ENCODE peak calls at places on chromosomes 11 and 22, in ten cellular contexts. O, H, G, X, R, B, J, F, L and Z are unnamed samples.

GRCh38 chr11:23398052-23398451 is 537.8 kb upstream of the CCDC179 start:
- DNase-seq in B (no peak), O (no peak), L (peak), R (no peak), X (no peak), G (no peak), H (no peak), J (no peak), F (no peak), Z (no peak)

GRCh38 chr11:100560606-100561005 is 126.5 kb upstream of the ARHGAP42 start:
- DNase-seq in L (no peak), O (no peak), H (no peak), F (no peak), G (no peak), J (no peak), B (no peak), X (no peak), R (no peak), Z (no peak)

GRCh38 chr11:93031386-93031785 is 61.9 kb downstream of the MTNR1B start:
- DNase-seq in F (no peak), B (no peak), J (peak), O (no peak), X (no peak), H (no peak), G (peak), L (peak), R (no peak), Z (peak)

GRCh38 chr22:27635852-27636251 is 165.7 kb downstream of the MN1 start:
- DNase-seq in H (no peak), G (no peak), L (no peak), B (no peak), F (no peak), O (no peak), X (no peak), R (no peak), J (no peak), Z (no peak)

GRCh38 chr22:40423246-40423753 is 52.9 kb downstream of the SGSM3 start:
- DNase-seq in O (no peak), G (no peak), L (no peak), B (no peak), J (no peak), F (no peak), H (no peak), R (no peak), X (no peak), Z (no peak)

GRCh38 chr11:57781529-57781943 is 19.9 kb downstream of the CTNND1 start:
- DNase-seq in R (peak), B (peak), X (no peak), O (no peak), H (no peak), G (no peak), F (no peak), J (no peak), L (peak), Z (peak)

GRCh38 chr22:49586873-49587272 is 240.8 kb downstream of the BRD1 start:
- DNase-seq in B (no peak), G (no peak), L (peak), F (no peak), H (no peak), R (no peak), O (no peak), J (no peak), X (no peak), Z (no peak)

GRCh38 chr22:20606041-20606783 is 98.8 kb downstream of the MED15 start:
- DNase-seq in L (peak), B (no peak), O (peak), F (no peak), G (peak), H (peak), R (peak), J (peak), X (peak), Z (peak)

GRCh38 chr11:76237914-76238313 is 31.6 kb upstream of the WNT11 start:
- DNase-seq in J (no peak), L (peak), B (no peak), F (no peak), G (no peak), X (peak), R (no peak), H (no peak), O (no peak), Z (peak)

GRCh38 chr22:20494978-20495860 is at the start of gene KLHL22:
- DNase-seq in G (peak), X (peak), O (no peak), J (no peak), R (no peak), H (peak), L (no peak), F (no peak), B (peak), Z (peak)

GRCh38 chr11:16814410-16815046 is 76.1 kb downstream of the C11orf58 start:
- DNase-seq in H (no peak), F (no peak), G (no peak), R (peak), J (no peak), O (no peak), B (no peak), L (no peak), X (no peak), Z (no peak)

GRCh38 chr11:6619021-6619745 is at the start of gene TPP1:
- DNase-seq in J (peak), G (peak), F (peak), O (peak), X (peak), L (peak), R (peak), B (peak), H (peak), Z (peak)

GRCh38 chr11:79309402-79309801 is 131.4 kb downstream of the TENM4 start:
- DNase-seq in O (no peak), H (no peak), B (no peak), R (no peak), X (no peak), L (no peak), G (peak), F (no peak), J (no peak), Z (no peak)

GRCh38 chr22:30334601-30335000 is 7.9 kb upstream of the TBC1D10A start:
- DNase-seq in J (no peak), O (no peak), H (no peak), L (no peak), G (no peak), B (no peak), X (no peak), R (no peak), F (no peak), Z (no peak)

GRCh38 chr11:133911169-133911568 is 45.6 kb downstream of the IGSF9B start:
- DNase-seq in F (no peak), R (no peak), O (no peak), G (no peak), X (no peak), J (no peak), H (no peak), L (peak), B (no peak), Z (no peak)

GRCh38 chr11:120302001-120302805 is 22.9 kb upstream of the TLCD5 start:
- DNase-seq in X (no peak), F (no peak), L (peak), O (no peak), B (no peak), G (no peak), H (no peak), R (no peak), J (no peak), Z (no peak)

GRCh38 chr22:37141971-37142647 is 7.6 kb downstream of the IL2RB start:
- DNase-seq in F (no peak), L (no peak), O (no peak), J (no peak), R (no peak), G (no peak), X (no peak), B (no peak), H (no peak), Z (no peak)

GRCh38 chr11:59062602-59063529 is 23.2 kb upstream of the GLYATL1B start:
- DNase-seq in G (no peak), X (no peak), L (no peak), O (no peak), R (peak), B (no peak), F (no peak), H (no peak), J (peak), Z (no peak)

GRCh38 chr11:11706022-11706421 is 84.2 kb upstream of the GALNT18 start:
- DNase-seq in O (no peak), J (no peak), X (peak), H (no peak), G (no peak), R (no peak), B (no peak), F (no peak), L (peak), Z (peak)

GRCh38 chr11:95255523-95256165 is 24.6 kb upstream of the SESN3 start:
- DNase-seq in L (peak), O (no peak), B (no peak), J (no peak), X (no peak), R (no peak), H (no peak), G (no peak), F (no peak), Z (no peak)

GRCh38 chr11:86079421-86079820 is 10.5 kb upstream of the PICALM start:
- DNase-seq in X (no peak), R (no peak), H (no peak), O (no peak), G (no peak), J (no peak), F (no peak), B (no peak), L (no peak), Z (no peak)

GRCh38 chr11:7422544-7423331 is 62.6 kb upstream of the OLFML1 start:
- DNase-seq in B (no peak), F (no peak), H (no peak), J (no peak), O (no peak), G (no peak), L (no peak), X (no peak), R (no peak), Z (no peak)

GRCh38 chr22:33563568-33563967 is 356.7 kb downstream of the LARGE1 start:
- DNase-seq in G (no peak), J (no peak), O (no peak), L (no peak), H (no peak), B (no peak), X (no peak), F (no peak), R (no peak), Z (no peak)

GRCh38 chr11:3882671-3883070 is 27.2 kb downstream of the STIM1 start:
- DNase-seq in X (no peak), R (no peak), G (peak), H (no peak), J (no peak), F (no peak), B (no peak), L (no peak), O (no peak), Z (no peak)
- TF ChIP-seq CTCF in X (no peak), R (no peak), G (no peak), H (peak), J (no peak), F (no peak), B (no peak), L (no peak), O (no peak), Z (no peak)

GRCh38 chr11:65551572-65552398 is 6.4 kb downstream of the LTBP3 start:
- DNase-seq in F (no peak), O (no peak), X (peak), L (peak), G (no peak), B (no peak), R (peak), J (no peak), H (peak), Z (peak)

GRCh38 chr11:65554057-65554818 is 3.9 kb downstream of the LTBP3 start:
- DNase-seq in O (no peak), G (no peak), H (no peak), R (no peak), L (no peak), F (no peak), J (no peak), B (no peak), X (no peak), Z (no peak)

GRCh38 chr11:65553301-65554001 is 4.7 kb downstream of the LTBP3 start:
- DNase-seq in O (no peak), L (peak), B (no peak), X (peak), R (no peak), J (no peak), G (no peak), H (peak), F (no peak), Z (no peak)

GRCh38 chr11:65554842-65555395 is 3.2 kb downstream of the LTBP3 start:
- DNase-seq in H (no peak), O (no peak), J (no peak), L (no peak), F (no peak), R (no peak), G (no peak), B (no peak), X (no peak), Z (no peak)

DNA sequence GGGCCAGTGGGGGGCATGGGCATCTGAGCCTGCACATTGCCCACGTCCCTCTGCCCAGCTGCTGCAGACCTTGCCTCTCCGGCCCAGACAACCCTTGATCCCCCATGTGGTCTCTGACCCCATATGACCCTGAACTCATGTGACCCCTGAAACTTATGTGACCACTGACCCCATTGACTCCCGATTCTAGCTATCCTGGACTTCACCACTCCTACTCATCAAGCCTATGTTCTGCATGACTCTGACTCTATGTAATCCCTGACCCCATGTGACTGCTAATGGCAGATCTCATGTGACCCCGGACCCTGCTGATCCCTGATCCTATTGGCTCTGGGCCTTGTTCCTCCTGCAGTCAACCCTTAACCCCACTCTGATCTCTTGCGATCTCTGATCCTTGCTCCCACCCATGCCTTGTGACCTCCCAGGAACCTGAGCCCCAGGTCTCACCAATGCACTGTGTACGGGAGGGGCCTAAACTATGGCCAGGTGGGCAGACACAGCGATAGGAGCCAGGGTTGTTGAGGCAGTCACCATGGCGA is 5.7 kb downstream of the LTBP3 start:
- DNase-seq in X (no peak), H (no peak), G (no peak), B (no peak), R (no peak), L (peak), F (no peak), J (no peak), O (no peak), Z (no peak)
- TF ChIP-seq CTCF in X (no peak), H (peak), G (no peak), B (no peak), R (no peak), L (no peak), F (peak), J (no peak), O (no peak), Z (no peak)

DNA sequence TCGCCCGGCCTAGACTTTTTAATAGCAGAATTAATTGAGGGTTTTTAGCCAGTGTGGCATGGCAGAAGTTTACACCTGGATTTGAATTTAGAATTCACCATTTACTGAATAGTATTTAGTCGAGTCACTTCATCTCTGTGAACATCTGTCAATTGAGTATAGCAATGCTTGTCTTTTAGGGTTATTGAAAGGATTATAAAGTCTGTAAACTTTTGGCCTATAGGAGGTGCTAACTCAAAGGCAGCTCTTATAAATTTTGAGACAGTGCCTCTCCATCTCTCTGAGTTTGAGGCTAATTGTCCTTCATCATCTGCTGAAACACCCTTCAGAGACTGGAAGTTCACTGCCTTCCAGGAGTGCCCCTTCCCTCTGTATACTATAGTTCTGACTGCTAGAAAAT is 205.0 kb downstream of the NELL1 start:
- DNase-seq in L (no peak), B (no peak), R (no peak), F (no peak), O (no peak), G (no peak), H (no peak), X (no peak), J (no peak), Z (no peak)
- TF ChIP-seq CTCF in L (peak), B (no peak), R (no peak), F (no peak), O (no peak), G (no peak), H (no peak), X (no peak), J (no peak), Z (no peak)

GRCh38 chr11:45899086-45899447 is 8.0 kb downstream of the FREY1 start:
- DNase-seq in B (no peak), L (no peak), G (no peak), J (no peak), O (no peak), R (no peak), X (no peak), H (no peak), F (no peak), Z (no peak)
- TF ChIP-seq CTCF in B (no peak), L (no peak), G (no peak), J (no peak), O (no peak), R (no peak), X (no peak), H (no peak), F (no peak), Z (no peak)

DNA sequence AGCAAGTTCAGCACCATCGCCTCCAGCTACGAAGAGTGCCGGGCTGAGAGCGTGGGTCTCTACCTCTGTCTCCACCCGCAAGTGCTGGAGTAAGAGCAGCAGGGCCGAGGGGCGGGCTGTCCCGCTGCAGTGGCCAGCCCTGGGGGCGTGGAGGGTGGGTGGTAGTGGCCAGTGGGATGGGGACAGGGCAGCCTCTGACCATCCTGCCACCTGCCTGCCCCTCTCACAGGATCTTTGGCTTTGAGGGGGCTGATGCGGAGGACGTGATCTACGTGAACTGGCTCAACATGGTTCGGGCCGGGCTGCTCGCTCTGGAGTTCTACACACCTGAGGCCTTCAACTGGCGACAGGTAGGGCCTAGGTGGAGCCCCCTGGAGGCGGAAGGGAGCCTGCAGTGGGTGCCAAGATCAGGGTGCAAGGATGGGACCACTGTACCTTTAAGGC is 15.0 kb upstream of the BBS1 start:
- DNase-seq in X (no peak), G (no peak), H (no peak), B (no peak), O (no peak), F (no peak), R (no peak), L (peak), J (no peak), Z (peak)
- TF ChIP-seq CTCF in X (no peak), G (peak), H (no peak), B (no peak), O (peak), F (no peak), R (no peak), L (peak), J (peak), Z (peak)